ENCODE peak calls at places on chromosomes 16 and 17, in four cellular contexts. D, N, J and T are unnamed samples.

GRCh38 chr17:45130640-45131293 is 1.5 kb downstream of the PLCD3 start:
- DNase-seq in D (no peak), J (no peak), N (no peak), T (no peak)

GRCh38 chr17:5050281-5050680 is 15.1 kb upstream of the SLC52A1 start:
- DNase-seq in J (no peak), N (no peak), D (no peak), T (no peak)

GRCh38 chr17:79054200-79054599 is 20.4 kb upstream of the ENGASE start:
- DNase-seq in N (no peak), D (no peak), J (no peak), T (no peak)

GRCh38 chr16:19835989-19836421 is 48.6 kb downstream of the GPRC5B start:
- DNase-seq in D (no peak), J (no peak), N (no peak), T (no peak)

GRCh38 chr17:20103454-20104448 is 94.6 kb downstream of the SPECC1 start:
- DNase-seq in N (no peak), D (no peak), J (no peak), T (no peak)

GRCh38 chr17:43931062-43931571 is 11.2 kb downstream of the PPY start:
- DNase-seq in D (no peak), J (no peak), N (no peak), T (no peak)

GRCh38 chr17:16002708-16003265 is 3.2 kb downstream of the TTC19 start:
- DNase-seq in D (no peak), N (no peak), J (no peak), T (no peak)

GRCh38 chr17:19331553-19332245 is 30.8 kb downstream of the B9D1 start:
- DNase-seq in J (no peak), N (no peak), D (no peak), T (no peak)

GRCh38 chr17:81302861-81303326 is 7.8 kb upstream of the SLC38A10 start:
- DNase-seq in J (no peak), N (no peak), D (peak; percentile 53), T (no peak)

GRCh38 chr17:31068291-31068690 is 26.5 kb upstream of the NF1 start:
- DNase-seq in N (no peak), D (peak; percentile 55), J (peak; percentile 21), T (peak; percentile 32)

GRCh38 chr16:8931864-8932263 is 31.8 kb downstream of the USP7 start:
- DNase-seq in D (peak; percentile 56), J (peak; percentile 41), N (no peak), T (peak; percentile 56)

GRCh38 chr16:74738134-74738541 is 36.5 kb downstream of the FA2H start:
- DNase-seq in J (no peak), D (peak; percentile 49), N (no peak), T (no peak)

GRCh38 chr17:55749985-55750384 is 866 bp upstream of the PCTP start:
- DNase-seq in J (no peak), N (no peak), D (no peak), T (no peak)

GRCh38 chr16:70290949-70291519 is 1.7 kb upstream of the AARS1 start:
- DNase-seq in D (no peak), J (no peak), N (no peak), T (no peak)

GRCh38 chr17:4195306-4195705 is 52.3 kb downstream of the CYB5D2 start:
- DNase-seq in D (no peak), J (no peak), N (no peak), T (no peak)

GRCh38 chr16:66677179-66677578 is 19.4 kb downstream of the CMTM4 start:
- DNase-seq in D (no peak), J (no peak), N (no peak), T (no peak)

GRCh38 chr17:15914400-15915165 is 30.3 kb upstream of the ADORA2B start:
- DNase-seq in J (no peak), N (no peak), D (peak; percentile 67), T (no peak)

GRCh38 chr17:76635039-76635438 is 8.5 kb downstream of the ST6GALNAC1 start:
- DNase-seq in N (no peak), D (no peak), J (no peak), T (no peak)

GRCh38 chr17:12114686-12115418 is 94.2 kb downstream of the MAP2K4 start:
- DNase-seq in N (no peak), D (peak; percentile 41), J (no peak), T (no peak)

GRCh38 chr16:85420501-85421337 is 192.4 kb upstream of the GSE1 start:
- DNase-seq in N (peak; percentile 48), D (peak; percentile 38), J (peak; percentile 82), T (peak; percentile 69)

GRCh38 chr17:32777922-32778321 is 99.0 kb downstream of the MYO1D start:
- DNase-seq in N (no peak), D (no peak), J (no peak), T (no peak)

GRCh38 chr17:2347805-2348685 is 10.7 kb downstream of the SGSM2 start:
- DNase-seq in J (no peak), N (no peak), D (peak; percentile 61), T (no peak)

GRCh38 chr17:49543860-49544259 is 31.8 kb upstream of the NXPH3 start:
- DNase-seq in N (no peak), D (no peak), J (no peak), T (no peak)

GRCh38 chr17:31513731-31514427 is 122.4 kb downstream of the RAB11FIP4 start:
- DNase-seq in N (no peak), J (no peak), D (no peak), T (no peak)

GRCh38 chr17:57266842-57267241 is 10.5 kb downstream of the MSI2 start:
- DNase-seq in J (no peak), N (no peak), D (no peak), T (no peak)

GRCh38 chr17:17819561-17819995 is 17.2 kb downstream of the SREBF1 start:
- DNase-seq in N (no peak), J (peak; percentile 42), D (peak; percentile 95), T (peak; percentile 65)

GRCh38 chr16:53043462-53043861 is 9.2 kb downstream of the CHD9NB start:
- DNase-seq in J (no peak), N (no peak), D (no peak), T (no peak)

GRCh38 chr16:71811261-71811803 is 2.7 kb upstream of the AP1G1 start:
- DNase-seq in D (no peak), N (no peak), J (no peak), T (no peak)

GRCh38 chr16:8797364-8798173 is at the start of the genes PMM2 and TMEM186:
- DNase-seq in N (peak; percentile 91), D (peak; percentile 96), J (peak; percentile 89), T (peak; percentile 92)

GRCh38 chr16:86099326-86099725 is 200.4 kb downstream of the IRF8 start:
- DNase-seq in N (no peak), D (no peak), J (no peak), T (no peak)

GRCh38 chr16:80611930-80612327 is 71.1 kb downstream of the DYNLRB2 start:
- DNase-seq in N (no peak), J (no peak), D (no peak), T (no peak)